ENCODE peak calls at places on chromosomes 4 and X, in four cellular contexts. S is HTR-8/SVneo, N is T-helper 1 cell, Z is non-pigmented ciliary epithelial cell. T is an unnamed sample.

GRCh38 chrX:23952984-23953907 is 45.4 kb downstream of the CXorf58 start:
- DNase-seq in S (no peak), N (peak), Z (no peak), T (no peak)

GRCh38 chr4:147550626-147551250 is 66.5 kb upstream of the TMEM184C start:
- DNase-seq in S (peak), N (no peak), Z (no peak), T (peak)

GRCh38 chr4:108045687-108046024 is 56.0 kb downstream of the HADH start:
- DNase-seq in S (no peak), N (no peak), Z (no peak), T (no peak)

GRCh38 chr4:56619160-56619559 is 61.9 kb downstream of the HOPX start:
- DNase-seq in S (no peak), N (no peak), Z (no peak), T (no peak)

GRCh38 chrX:133375558-133376340 is 39.5 kb downstream of the GPC4 start:
- DNase-seq in S (no peak), N (no peak), Z (no peak), T (no peak)

GRCh38 chr4:156523991-156524390 is 447.6 kb downstream of the PDGFC start:
- DNase-seq in S (no peak), N (no peak), Z (no peak), T (no peak)

GRCh38 chrX:24151513-24151912 is 2.0 kb downstream of the ZFX start:
- DNase-seq in S (no peak), N (no peak), Z (no peak), T (no peak)

GRCh38 chrX:154486052-154486395 is 391 bp downstream of the UBL4A start:
- DNase-seq in S (no peak), N (peak), Z (no peak), T (no peak)

GRCh38 chrX:49001521-49002090 is 458 bp downstream of the GRIPAP1 start:
- DNase-seq in S (peak), N (peak), Z (no peak), T (no peak)

GRCh38 chr4:108140328-108140727 is 28.4 kb downstream of the LEF1 start:
- DNase-seq in S (no peak), N (no peak), Z (no peak), T (no peak)